ENCODE peak calls at places on chromosomes 3 and 15, in five cellular contexts. U, V, W, P and G are unnamed samples.

GRCh38 chr3:15875016-15875689 is 77.4 kb upstream of the ANKRD28 start:
- DNase-seq in P (no peak), U (no peak), W (peak), V (peak), G (no peak)

GRCh38 chr3:34011171-34012101 is 213.0 kb downstream of the PDCD6IP start:
- DNase-seq in U (no peak), V (no peak), W (peak), P (no peak), G (no peak)

GRCh38 chr3:51802091-51802720 is 23.2 kb upstream of the IQCF6 start:
- DNase-seq in P (no peak), W (no peak), U (peak), V (no peak), G (no peak)

GRCh38 chr15:55276324-55276723 is 13.3 kb downstream of the RAB27A start:
- DNase-seq in W (no peak), P (no peak), U (no peak), V (no peak), G (no peak)

GRCh38 chr15:68464451-68465090 is 32.6 kb upstream of the ITGA11 start:
- DNase-seq in P (no peak), U (no peak), V (no peak), W (peak), G (no peak)

GRCh38 chr3:102161362-102162006 is 273.3 kb upstream of the ZPLD1 start:
- DNase-seq in P (no peak), U (no peak), W (no peak), V (peak), G (no peak)

GRCh38 chr3:189404036-189404435 is 227.2 kb upstream of the TP63 start:
- DNase-seq in U (no peak), P (no peak), W (no peak), V (peak), G (no peak)

GRCh38 chr3:149515242-149515641 is 40.7 kb downstream of the TM4SF4 start:
- DNase-seq in W (no peak), V (no peak), U (no peak), P (no peak), G (no peak)

GRCh38 chr3:42980909-42981308 is 1.8 kb downstream of the GASK1A start:
- DNase-seq in V (peak), U (no peak), W (peak), P (no peak), G (no peak)

GRCh38 chr3:52317601-52318000 is 1.5 kb downstream of the DNAH1 start:
- DNase-seq in V (peak), P (peak), U (peak), W (peak), G (peak)

GRCh38 chr3:120637836-120638559 is 41.9 kb downstream of the NDUFB4 start:
- DNase-seq in P (no peak), U (no peak), V (peak), W (peak), G (no peak)

GRCh38 chr3:49906004-49906860 is 2.6 kb upstream of the MST1R start:
- DNase-seq in W (peak), V (peak), U (peak), P (peak), G (peak)

GRCh38 chr15:96255599-96255998 is 74.9 kb upstream of the NR2F2 start:
- DNase-seq in W (no peak), P (no peak), U (no peak), V (no peak), G (no peak)

GRCh38 chr15:70504305-70504951 is 258.9 kb downstream of the UACA start:
- DNase-seq in U (no peak), P (peak), V (peak), W (peak), G (peak)

GRCh38 chr3:146814601-146815315 is 209.6 kb upstream of the PLSCR5 start:
- DNase-seq in V (peak), U (no peak), W (peak), P (no peak), G (no peak)

GRCh38 chr3:134340362-134340997 is 33.8 kb downstream of the AMOTL2 start:
- DNase-seq in U (no peak), P (no peak), W (peak), V (no peak), G (no peak)

GRCh38 chr3:46334911-46335478 is 18.9 kb upstream of the CCR2 start:
- DNase-seq in V (peak), P (no peak), W (peak), U (no peak), G (no peak)

GRCh38 chr3:105899528-105899927 is 30.7 kb upstream of the CBLB start:
- DNase-seq in P (no peak), U (no peak), V (peak), W (peak), G (no peak)

GRCh38 chr3:125125822-125126245 is 70.0 kb upstream of the HEG1 start:
- DNase-seq in V (peak), W (peak), P (no peak), U (no peak), G (peak)

GRCh38 chr3:107841864-107842263 is 249.0 kb downstream of the CD47 start:
- DNase-seq in P (no peak), V (peak), U (no peak), W (no peak), G (no peak)

GRCh38 chr3:89697321-89697916 is 590.0 kb downstream of the EPHA3 start:
- DNase-seq in U (no peak), P (peak), W (no peak), V (peak), G (no peak)

GRCh38 chr3:175646865-175647264 is 787.7 kb downstream of the NAALADL2 start:
- DNase-seq in U (no peak), V (peak), P (no peak), W (no peak), G (no peak)

GRCh38 chr3:184383033-184383740 is 3.3 kb downstream of the CHRD start:
- DNase-seq in W (no peak), U (no peak), V (no peak), P (no peak), G (no peak)

GRCh38 chr15:75817151-75817935 is 25.9 kb upstream of the UBE2Q2 start:
- DNase-seq in V (no peak), U (no peak), W (no peak), P (no peak), G (no peak)

GRCh38 chr3:10269443-10269842 is 21.2 kb downstream of the TATDN2 start:
- DNase-seq in U (no peak), W (no peak), P (no peak), V (no peak), G (no peak)

GRCh38 chr15:70141376-70142071 is 43.8 kb upstream of the TLE3 start:
- DNase-seq in V (no peak), U (no peak), W (no peak), P (no peak), G (no peak)

GRCh38 chr15:25848769-25849430 is 14.2 kb downstream of the ATP10A start:
- DNase-seq in W (no peak), V (no peak), P (no peak), U (no peak), G (no peak)

GRCh38 chr15:50523736-50524318 is 22.6 kb downstream of the USP50 start:
- DNase-seq in P (no peak), U (no peak), W (peak), V (no peak), G (no peak)

GRCh38 chr15:56307180-56307579 is 58.0 kb upstream of the TEX9 start:
- DNase-seq in W (no peak), P (no peak), V (no peak), U (no peak), G (no peak)

GRCh38 chr15:52783191-52783829 is 6.8 kb downstream of the ONECUT1 start:
- DNase-seq in P (no peak), V (no peak), U (peak), W (no peak), G (no peak)

GRCh38 chr3:168813261-168813660 is 717.5 kb upstream of the GOLIM4 start:
- DNase-seq in P (no peak), U (no peak), W (no peak), V (no peak), G (no peak)

GRCh38 chr3:195801251-195802183 is 10.2 kb downstream of the MUC4 start:
- DNase-seq in U (peak), V (no peak), P (peak), W (no peak), G (no peak)

GRCh38 chr15:64566629-64567427 is 106.5 kb downstream of the ZNF609 start:
- DNase-seq in U (no peak), V (no peak), P (no peak), W (no peak), G (no peak)

GRCh38 chr3:43290961-43291360 is 4.6 kb downstream of the SNRK start:
- DNase-seq in V (peak), U (no peak), W (no peak), P (no peak), G (no peak)

GRCh38 chr3:88031543-88032148 is 27.2 kb downstream of the CGGBP1 start:
- DNase-seq in U (no peak), W (peak), V (peak), P (no peak), G (peak)

GRCh38 chr15:57235865-57236264 is 140.4 kb upstream of the CGNL1 start:
- DNase-seq in U (no peak), V (no peak), W (peak), P (no peak), G (no peak)

GRCh38 chr3:133996251-133996661 is 33.5 kb downstream of the SLCO2A1 start:
- DNase-seq in W (no peak), U (peak), V (no peak), P (no peak), G (no peak)

GRCh38 chr3:154931484-154931883 is 148.6 kb upstream of the MME start:
- DNase-seq in W (peak), U (no peak), P (no peak), V (peak), G (no peak)

GRCh38 chr3:28244471-28244870 is 3.1 kb downstream of the CMC1 start:
- DNase-seq in P (no peak), W (no peak), U (no peak), V (no peak), G (no peak)

GRCh38 chr3:28240440-28240839 is 979 bp upstream of the CMC1 start:
- DNase-seq in P (peak), U (peak), V (no peak), W (no peak), G (no peak)

GRCh38 chr3:28241221-28242160 is at the start of gene CMC1:
- DNase-seq in P (peak), V (peak), W (peak), U (peak), G (peak)

GRCh38 chr3:28242519-28242918 is 1.1 kb downstream of the CMC1 start:
- DNase-seq in V (no peak), P (no peak), W (no peak), U (no peak), G (no peak)

GRCh38 chr3:28243424-28244106 is 2.1 kb downstream of the CMC1 start:
- DNase-seq in P (no peak), V (no peak), W (no peak), U (no peak), G (no peak)
- H3K4me3 ChIP-seq in P (no peak), V (no peak), W (no peak), U (no peak), G (no peak)

DNA sequence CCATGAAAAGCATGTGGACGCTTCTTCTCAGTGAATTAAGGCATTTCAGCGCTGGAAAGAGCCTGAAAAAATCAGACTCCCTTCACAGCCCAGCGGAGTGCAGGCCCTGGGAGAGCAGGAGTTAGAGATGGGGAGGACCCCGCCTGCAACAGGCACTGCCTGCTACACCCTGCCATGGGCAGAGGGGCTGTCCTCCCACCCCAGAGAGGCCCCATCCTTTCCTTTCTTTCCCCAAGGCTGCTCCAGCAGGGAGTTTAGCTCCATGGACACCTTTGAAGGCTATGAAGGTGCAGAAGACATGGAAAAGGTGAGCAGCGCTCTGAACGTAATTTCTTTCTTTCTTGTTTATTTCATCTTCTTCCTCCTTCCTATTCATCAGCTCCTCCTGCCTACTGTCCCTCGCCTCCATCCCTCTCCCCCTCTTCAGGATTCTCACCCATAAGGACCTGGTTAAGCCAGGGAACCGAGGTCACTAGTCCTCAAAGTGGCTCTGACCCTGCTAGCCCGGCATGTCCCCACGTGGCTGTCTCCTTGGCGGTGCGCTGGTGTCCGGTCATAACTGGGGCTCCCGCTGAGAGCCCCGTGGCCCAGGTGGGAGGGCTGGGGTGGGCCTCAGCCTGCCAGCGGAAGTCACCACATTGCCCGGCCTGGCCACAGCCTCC is 16.1 kb upstream of the ADIPOQ start:
- DNase-seq in W (no peak), U (peak), P (peak), V (no peak), G (no peak)
- H3K4me3 ChIP-seq in W (peak), U (peak), P (peak), V (peak), G (peak)

DNA sequence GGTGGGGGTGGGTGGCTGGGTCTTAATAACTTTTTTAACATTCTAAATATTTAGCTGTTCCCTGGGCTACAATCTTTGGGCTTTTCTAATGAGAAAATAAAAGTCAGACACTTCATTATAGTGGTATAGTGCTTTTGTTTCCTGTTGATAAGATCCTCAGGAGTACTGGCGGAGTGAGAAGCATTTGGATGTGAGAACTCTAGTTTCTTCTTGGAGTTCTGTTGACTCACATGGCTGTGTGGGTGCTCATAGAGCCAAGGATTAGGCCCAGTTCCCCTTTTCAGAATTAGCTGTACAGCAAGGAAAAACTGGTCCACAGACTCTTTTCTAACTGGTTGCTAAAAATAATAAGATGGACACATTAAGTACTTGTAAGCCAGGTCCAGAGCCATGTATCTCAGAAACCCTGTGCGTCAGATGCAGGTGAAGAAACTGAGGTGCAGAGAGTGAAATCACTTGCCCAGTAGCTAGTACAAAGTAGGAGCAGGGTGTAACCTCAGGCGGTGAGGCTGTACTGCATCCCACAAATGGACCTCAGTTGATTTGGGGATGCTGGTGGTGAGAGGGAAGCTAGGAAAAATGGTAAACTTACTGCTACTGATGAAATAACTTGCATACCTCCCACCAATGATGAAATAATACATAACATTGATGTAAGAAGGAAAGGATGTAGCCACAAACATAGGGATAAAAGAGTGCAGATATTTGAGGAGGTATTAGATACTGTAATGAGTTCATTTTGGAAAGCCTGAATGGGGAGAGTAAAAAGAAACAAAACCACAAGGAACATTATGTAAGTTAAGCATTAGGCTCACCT is 2.4 kb downstream of the ITPR1 start:
- DNase-seq in P (no peak), V (no peak), U (no peak), W (no peak), G (no peak)
- H3K4me3 ChIP-seq in P (peak), V (no peak), U (no peak), W (no peak), G (no peak)

GRCh38 chr3:69865920-69866679 is 126.8 kb downstream of the MITF start:
- DNase-seq in V (peak), W (no peak), U (peak), P (no peak), G (no peak)
- H3K4me3 ChIP-seq in V (peak), W (no peak), U (no peak), P (no peak), G (no peak)

GRCh38 chr3:187025656-187026320 is 95.5 kb downstream of the ST6GAL1 start:
- DNase-seq in U (peak), P (no peak), W (no peak), V (no peak), G (no peak)

GRCh38 chr3:187026321-187026678 is 96.0 kb downstream of the ST6GAL1 start:
- DNase-seq in V (no peak), P (no peak), W (no peak), U (no peak), G (no peak)

GRCh38 chr3:187024561-187025226 is 94.4 kb downstream of the ST6GAL1 start:
- DNase-seq in U (no peak), P (no peak), W (no peak), V (no peak), G (no peak)

GRCh38 chr3:187025254-187025655 is 94.9 kb downstream of the ST6GAL1 start:
- DNase-seq in U (peak), P (no peak), V (no peak), W (no peak), G (no peak)

GRCh38 chr3:187027531-187027936 is 97.2 kb downstream of the ST6GAL1 start:
- DNase-seq in U (peak), P (no peak), V (no peak), W (no peak), G (peak)
- H3K4me3 ChIP-seq in U (no peak), P (peak), V (no peak), W (no peak), G (no peak)

GRCh38 chr3:48662753-48663488 is at the start of gene CELSR3:
- DNase-seq in V (peak), P (no peak), U (peak), W (peak), G (no peak)

GRCh38 chr3:48664929-48665328 is 2.2 kb upstream of the CELSR3 start:
- DNase-seq in P (no peak), U (no peak), W (no peak), V (no peak), G (no peak)

GRCh38 chr3:48664313-48664644 is 1.6 kb upstream of the CELSR3 start:
- DNase-seq in P (no peak), V (no peak), W (no peak), U (no peak), G (no peak)

GRCh38 chr3:48662140-48662752 is 440 bp downstream of the CELSR3 start:
- DNase-seq in U (peak), W (no peak), V (no peak), P (no peak), G (no peak)

DNA sequence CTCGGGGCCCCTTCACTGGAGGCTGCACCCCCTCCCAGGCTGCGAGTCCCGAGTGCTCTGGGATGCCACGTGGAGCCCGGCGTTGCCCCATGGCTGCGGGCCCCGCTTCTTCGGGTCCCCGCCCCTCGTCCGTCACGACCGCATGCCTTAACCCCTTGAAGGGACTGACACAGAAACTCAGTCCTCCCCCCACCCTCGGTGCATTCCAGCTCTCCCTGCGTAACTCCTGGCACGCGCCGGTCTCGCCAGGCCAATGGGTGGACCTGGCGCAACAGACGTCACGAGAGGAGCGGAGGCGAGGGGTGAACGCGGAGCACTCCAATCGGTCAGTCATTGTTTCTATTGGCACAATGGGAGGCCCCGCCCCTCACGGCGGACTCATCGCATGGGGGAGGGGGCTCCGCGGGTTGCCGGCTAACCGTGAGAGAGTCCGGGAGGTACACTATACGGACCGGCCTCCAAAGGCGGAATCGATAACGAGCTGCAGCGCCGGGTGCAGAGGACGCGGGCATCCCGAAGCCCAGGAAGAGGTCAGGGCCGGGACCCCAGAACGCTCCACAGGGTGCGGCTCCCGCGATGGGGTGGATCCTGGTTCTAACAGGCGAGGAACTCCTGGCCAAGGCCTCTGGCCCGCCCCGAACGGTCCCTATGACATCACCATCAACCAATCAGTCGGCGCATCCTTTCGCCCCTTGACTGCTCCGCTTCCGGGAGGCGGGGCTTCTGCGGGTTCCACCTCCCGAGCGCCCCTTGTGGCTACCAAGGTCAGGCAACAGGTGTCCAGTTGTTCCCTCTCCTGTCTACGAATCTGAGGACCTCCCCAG is 1.0 kb upstream of the CELSR3 start:
- DNase-seq in P (peak), V (peak), U (peak), W (peak), G (no peak)
- H3K4me3 ChIP-seq in P (peak), V (peak), U (peak), W (peak), G (no peak)

GRCh38 chr15:31100738-31101137 is 787 bp downstream of the TRPM1 start:
- DNase-seq in U (no peak), V (no peak), P (no peak), W (no peak), G (no peak)

GRCh38 chr15:31098953-31099740 is 2.4 kb downstream of the TRPM1 start:
- DNase-seq in V (no peak), P (no peak), W (no peak), U (no peak), G (no peak)

GRCh38 chr15:31096563-31096962 is 5.0 kb downstream of the TRPM1 start:
- DNase-seq in W (no peak), U (no peak), V (no peak), P (no peak), G (no peak)

GRCh38 chr15:31101262-31102048 is at the start of gene TRPM1:
- DNase-seq in P (no peak), U (no peak), W (no peak), V (peak), G (no peak)

GRCh38 chr15:31098491-31098917 is 3.0 kb downstream of the TRPM1 start:
- DNase-seq in U (no peak), W (no peak), P (no peak), V (no peak), G (no peak)
- H3K4me3 ChIP-seq in U (no peak), W (no peak), P (no peak), V (no peak), G (no peak)